ENCODE peak calls at places on chromosomes 7 and 10, in four cellular contexts. T is RWPE1, H is A549, E is HTR-8/SVneo. P is an unnamed sample.

GRCh38 chr7:36029311-36029710 is 123.7 kb upstream of the EEPD1 start:
- DNase-seq in T (no peak), H (no peak), E (no peak), P (no peak)

GRCh38 chr7:130349911-130350782 is 5.5 kb downstream of the CPA5 start:
- DNase-seq in T (no peak), H (no peak), E (no peak), P (no peak)

GRCh38 chr7:70829221-70830059 is 302.5 kb upstream of the GALNT17 start:
- DNase-seq in T (peak), H (peak), E (peak), P (peak)

GRCh38 chr7:111525100-111525499 is 37.2 kb downstream of the IMMP2L start:
- DNase-seq in T (no peak), H (no peak), E (no peak), P (no peak)

GRCh38 chr7:87154166-87154565 is 1.9 kb downstream of the DMTF1 start:
- DNase-seq in T (no peak), H (no peak), E (no peak), P (no peak)

GRCh38 chr10:57465155-57465554 is 802.5 kb downstream of the IPMK start:
- DNase-seq in T (no peak), H (no peak), E (no peak), P (no peak)

GRCh38 chr10:21547246-21547645 is 13.2 kb downstream of the MLLT10 start:
- DNase-seq in T (no peak), H (no peak), E (no peak), P (no peak)

GRCh38 chr7:107100824-107101223 is 56.3 kb downstream of the PRKAR2B start:
- DNase-seq in T (no peak), H (no peak), E (no peak), P (no peak)

GRCh38 chr10:93873427-93874115 is 20.2 kb upstream of the SLC35G1 start:
- DNase-seq in T (no peak), H (peak), E (no peak), P (peak)

GRCh38 chr10:59709472-59710125 is at the start of gene SLC16A9:
- DNase-seq in T (peak), H (peak), E (peak), P (peak)

GRCh38 chr7:28984631-28985030 is 26.5 kb upstream of the TRIL start:
- DNase-seq in T (peak), H (no peak), E (peak), P (peak)

GRCh38 chr10:89392974-89393373 is 551 bp downstream of the IFIT1 start:
- DNase-seq in T (peak), H (peak), E (peak), P (peak)